ENCODE peak calls at places on chromosomes 16 and 17, in nine cellular contexts. L is tibial nerve; N is substantia nigra; S is stomach; B is CD4-positive, CD25-positive, alpha-beta regulatory T cell; O is activated CD4-positive, alpha-beta T cell treated with anti-CD3 and anti-CD28 coated beads, Interleukin-2, amount 10 ng/mL, durations not matched to agents 7 days and 5 days; U is CD8-positive, alpha-beta T cell; G is nephron progenitor cell; M is AG09319. P is an unnamed sample.
A peak's percentile ranks its signal among the peaks of the same experiment; 100 is the strongest.

GRCh38 chr16:30185683-30186421 is 2.5 kb downstream of the CORO1A start:
- DNase-seq in O (peak; percentile 93), B (peak; percentile 91), G (no peak), U (peak; percentile 94), M (no peak), S (peak; percentile 63), L (no peak), N (peak; percentile 18), P (peak; percentile 59)

GRCh38 chr16:88985521-88985920 is 8.5 kb upstream of the CBFA2T3 start:
- DNase-seq in N (no peak), M (no peak), S (no peak), L (no peak), G (no peak), U (no peak), B (no peak), O (no peak), P (no peak)

GRCh38 chr17:8225813-8226535 is 15.6 kb upstream of the AURKB start:
- DNase-seq in N (peak; percentile 37), L (peak; percentile 54), B (peak; percentile 71), S (peak; percentile 39), U (peak; percentile 80), G (peak; percentile 71), O (peak; percentile 83), M (peak; percentile 67), P (peak; percentile 75)

GRCh38 chr16:73955255-73955654 is 341.4 kb upstream of the PSMD7 start:
- DNase-seq in G (no peak), U (no peak), N (no peak), O (no peak), S (no peak), L (no peak), B (no peak), M (no peak), P (no peak)

GRCh38 chr16:2838928-2839327 is 8.8 kb downstream of the ZG16B start:
- DNase-seq in N (peak; percentile 76), M (peak; percentile 67), L (no peak), U (peak; percentile 73), S (peak; percentile 79), B (peak; percentile 34), G (peak; percentile 80), O (peak; percentile 54), P (peak; percentile 66)

GRCh38 chr17:7606280-7606679 is 8.4 kb downstream of the FXR2 start:
- DNase-seq in U (no peak), O (no peak), L (no peak), B (no peak), M (no peak), S (no peak), N (no peak), G (no peak), P (no peak)

GRCh38 chr17:63848834-63849689 is 6.6 kb upstream of the SMARCD2 start:
- DNase-seq in N (peak; percentile 85), M (peak; percentile 66), S (peak; percentile 94), L (peak; percentile 87), G (peak; percentile 87), U (peak; percentile 97), B (peak; percentile 92), O (peak; percentile 94), P (peak; percentile 86)

GRCh38 chr17:72931163-72931562 is 161.3 kb downstream of the SLC39A11 start:
- DNase-seq in U (no peak), B (peak; percentile 22), N (no peak), S (no peak), G (no peak), L (no peak), O (peak; percentile 42), M (no peak), P (no peak)

GRCh38 chr17:80798595-80799552 is 192.8 kb upstream of the CHMP6 start:
- DNase-seq in B (no peak), L (no peak), S (no peak), O (no peak), U (no peak), G (peak; percentile 37), N (no peak), M (no peak), P (no peak)

GRCh38 chr16:1871974-1872635 is at the start of gene MEIOB:
- DNase-seq in S (no peak), B (no peak), O (peak; percentile 38), G (peak; percentile 70), L (no peak), U (peak; percentile 53), N (no peak), M (no peak), P (no peak)

GRCh38 chr16:56327071-56327928 is 98.0 kb downstream of the AMFR start:
- DNase-seq in U (no peak), B (no peak), L (no peak), N (peak; percentile 37), M (no peak), S (no peak), G (no peak), O (no peak), P (peak; percentile 56)

GRCh38 chr16:28098959-28099945 is 35.7 kb upstream of the GSG1L start:
- DNase-seq in G (no peak), O (no peak), L (no peak), M (no peak), S (no peak), N (peak; percentile 6), B (no peak), U (no peak), P (peak; percentile 25)

GRCh38 chr16:27355610-27356009 is 41.8 kb downstream of the IL4R start:
- DNase-seq in G (peak; percentile 14), M (no peak), N (peak; percentile 10), S (peak; percentile 33), O (peak; percentile 43), U (no peak), B (peak; percentile 33), L (no peak), P (no peak)

GRCh38 chr17:68790481-68790880 is 164.7 kb downstream of the ABCA8 start:
- DNase-seq in G (no peak), O (no peak), L (no peak), S (no peak), N (no peak), M (no peak), B (no peak), U (no peak), P (no peak)

GRCh38 chr17:1201132-1201702 is 21.4 kb upstream of the ABR start:
- DNase-seq in L (no peak), M (no peak), O (peak; percentile 59), B (peak; percentile 22), G (no peak), U (peak; percentile 84), N (no peak), S (no peak), P (no peak)

GRCh38 chr17:81153340-81153803 is 11.9 kb upstream of the PVALEF start:
- DNase-seq in G (no peak), N (peak; percentile 68), O (no peak), U (no peak), L (peak; percentile 66), B (no peak), S (no peak), M (no peak), P (peak; percentile 96)

GRCh38 chr17:50986989-50987660 is 121.0 kb upstream of the TOB1 start:
- DNase-seq in B (no peak), G (no peak), M (no peak), N (no peak), S (no peak), U (no peak), L (no peak), O (no peak), P (no peak)

GRCh38 chr16:1909661-1910231 is 8.5 kb downstream of the HS3ST6 start:
- DNase-seq in M (no peak), G (no peak), B (no peak), N (no peak), U (no peak), S (no peak), L (no peak), O (no peak), P (no peak)

GRCh38 chr17:29873476-29873875 is 56.6 kb downstream of the SSH2 start:
- DNase-seq in O (no peak), G (no peak), N (no peak), U (no peak), L (no peak), M (no peak), B (no peak), S (no peak), P (no peak)

GRCh38 chr16:53948734-53949430 is 244.9 kb downstream of the FTO start:
- DNase-seq in N (no peak), B (no peak), O (no peak), M (no peak), L (no peak), S (no peak), U (no peak), G (no peak), P (no peak)

GRCh38 chr16:12461971-12462370 is 341.7 kb downstream of the CPPED1 start:
- DNase-seq in G (no peak), O (no peak), M (no peak), S (no peak), U (no peak), L (no peak), B (no peak), N (no peak), P (no peak)